ENCODE peak calls at places on chromosomes 11 and 22, in seven cellular contexts. One of them, this sample, is unnamed.

GRCh38 chr22:38874529-38875222 is 2.7 kb upstream of the CBX6 start:
- DNase-seq in IMR-90: no peak
- DNase-seq in body of pancreas: no peak
- DNase-seq in stomach: peak
- DNase-seq in endothelial cell of umbilical vein: no peak
- DNase-seq in esophagus squamous epithelium: no peak
- DNase-seq in HepG2: no peak
- DNase-seq in this sample: no peak

GRCh38 chr11:63985812-63986155 is 454 bp upstream of the OTUB1 start:
- DNase-seq in IMR-90: no peak
- DNase-seq in endothelial cell of umbilical vein: no peak
- DNase-seq in stomach: no peak
- DNase-seq in esophagus squamous epithelium: no peak
- DNase-seq in body of pancreas: no peak
- DNase-seq in HepG2: no peak
- DNase-seq in this sample: no peak

GRCh38 chr11:61577383-61578118 is 3.3 kb downstream of the SYT7 start:
- DNase-seq in esophagus squamous epithelium: no peak
- DNase-seq in body of pancreas: no peak
- DNase-seq in endothelial cell of umbilical vein: no peak
- DNase-seq in HepG2: peak
- DNase-seq in IMR-90: no peak
- DNase-seq in stomach: peak
- DNase-seq in this sample: peak

GRCh38 chr11:3671334-3672254 is at the start of gene CHRNA10:
- DNase-seq in HepG2: no peak
- DNase-seq in IMR-90: no peak
- DNase-seq in esophagus squamous epithelium: no peak
- DNase-seq in stomach: no peak
- DNase-seq in endothelial cell of umbilical vein: no peak
- DNase-seq in body of pancreas: no peak
- DNase-seq in this sample: no peak

GRCh38 chr11:115362997-115363396 is 141.2 kb downstream of the CADM1 start:
- DNase-seq in stomach: no peak
- DNase-seq in esophagus squamous epithelium: no peak
- DNase-seq in HepG2: no peak
- DNase-seq in endothelial cell of umbilical vein: no peak
- DNase-seq in body of pancreas: no peak
- DNase-seq in IMR-90: no peak
- DNase-seq in this sample: no peak

GRCh38 chr11:28049338-28050216 is 58.4 kb downstream of the KIF18A start:
- DNase-seq in HepG2: no peak
- DNase-seq in body of pancreas: no peak
- DNase-seq in stomach: no peak
- DNase-seq in esophagus squamous epithelium: no peak
- DNase-seq in IMR-90: peak
- DNase-seq in endothelial cell of umbilical vein: peak
- DNase-seq in this sample: no peak

GRCh38 chr11:130448416-130449068 is at the start of gene ADAMTS15:
- DNase-seq in IMR-90: peak
- DNase-seq in body of pancreas: peak
- DNase-seq in HepG2: peak
- DNase-seq in stomach: peak
- DNase-seq in esophagus squamous epithelium: no peak
- DNase-seq in endothelial cell of umbilical vein: peak
- DNase-seq in this sample: peak

GRCh38 chr11:73907191-73907590 is 30.4 kb downstream of the PAAF1 start:
- DNase-seq in esophagus squamous epithelium: no peak
- DNase-seq in HepG2: peak
- DNase-seq in body of pancreas: no peak
- DNase-seq in stomach: no peak
- DNase-seq in endothelial cell of umbilical vein: no peak
- DNase-seq in IMR-90: peak
- DNase-seq in this sample: no peak

GRCh38 chr11:92569717-92570116 is 345.1 kb downstream of the FAT3 start:
- DNase-seq in esophagus squamous epithelium: no peak
- DNase-seq in IMR-90: no peak
- DNase-seq in stomach: no peak
- DNase-seq in HepG2: no peak
- DNase-seq in body of pancreas: no peak
- DNase-seq in endothelial cell of umbilical vein: no peak
- DNase-seq in this sample: no peak

GRCh38 chr11:68038718-68039525 is at the start of gene TCIRG1:
- DNase-seq in HepG2: peak
- DNase-seq in stomach: peak
- DNase-seq in IMR-90: peak
- DNase-seq in esophagus squamous epithelium: no peak
- DNase-seq in endothelial cell of umbilical vein: peak
- DNase-seq in body of pancreas: peak
- DNase-seq in this sample: peak

GRCh38 chr11:126355926-126356897 is 726 bp downstream of the ST3GAL4 start:
- DNase-seq in HepG2: peak
- DNase-seq in body of pancreas: no peak
- DNase-seq in stomach: no peak
- DNase-seq in IMR-90: no peak
- DNase-seq in esophagus squamous epithelium: no peak
- DNase-seq in endothelial cell of umbilical vein: peak
- DNase-seq in this sample: no peak

GRCh38 chr22:45131749-45132148 is 32.0 kb upstream of the NUP50 start:
- DNase-seq in HepG2: no peak
- DNase-seq in IMR-90: no peak
- DNase-seq in stomach: no peak
- DNase-seq in esophagus squamous epithelium: no peak
- DNase-seq in endothelial cell of umbilical vein: no peak
- DNase-seq in body of pancreas: no peak
- DNase-seq in this sample: no peak

GRCh38 chr11:116692318-116693106 is 80.3 kb downstream of the BUD13 start:
- DNase-seq in IMR-90: no peak
- DNase-seq in esophagus squamous epithelium: no peak
- DNase-seq in endothelial cell of umbilical vein: no peak
- DNase-seq in body of pancreas: peak
- DNase-seq in stomach: no peak
- DNase-seq in HepG2: no peak
- DNase-seq in this sample: no peak

GRCh38 chr22:41917906-41918791 is 3.3 kb upstream of the SHISA8 start:
- DNase-seq in esophagus squamous epithelium: no peak
- DNase-seq in stomach: peak
- DNase-seq in IMR-90: peak
- DNase-seq in HepG2: no peak
- DNase-seq in body of pancreas: peak
- DNase-seq in endothelial cell of umbilical vein: peak
- DNase-seq in this sample: no peak

GRCh38 chr11:21723681-21724080 is 469.2 kb upstream of the ANO5 start:
- DNase-seq in body of pancreas: no peak
- DNase-seq in IMR-90: no peak
- DNase-seq in HepG2: no peak
- DNase-seq in endothelial cell of umbilical vein: no peak
- DNase-seq in stomach: no peak
- DNase-seq in esophagus squamous epithelium: no peak
- DNase-seq in this sample: no peak

GRCh38 chr22:45083659-45084305 is 74.0 kb upstream of the PHF21B start:
- DNase-seq in HepG2: no peak
- DNase-seq in IMR-90: peak
- DNase-seq in body of pancreas: no peak
- DNase-seq in endothelial cell of umbilical vein: no peak
- DNase-seq in esophagus squamous epithelium: no peak
- DNase-seq in stomach: no peak
- DNase-seq in this sample: no peak

GRCh38 chr11:9362393-9362863 is 22.0 kb upstream of the IPO7 start:
- DNase-seq in IMR-90: no peak
- DNase-seq in body of pancreas: no peak
- DNase-seq in HepG2: peak
- DNase-seq in stomach: no peak
- DNase-seq in endothelial cell of umbilical vein: no peak
- DNase-seq in esophagus squamous epithelium: no peak
- DNase-seq in this sample: peak

GRCh38 chr11:112281776-112282175 is 21.1 kb upstream of the PLET1 start:
- DNase-seq in body of pancreas: no peak
- DNase-seq in esophagus squamous epithelium: no peak
- DNase-seq in endothelial cell of umbilical vein: no peak
- DNase-seq in IMR-90: no peak
- DNase-seq in HepG2: no peak
- DNase-seq in stomach: no peak
- DNase-seq in this sample: no peak

GRCh38 chr11:14342906-14343305 is 16.1 kb downstream of the RRAS2 start:
- DNase-seq in HepG2: no peak
- DNase-seq in stomach: no peak
- DNase-seq in esophagus squamous epithelium: no peak
- DNase-seq in IMR-90: peak
- DNase-seq in endothelial cell of umbilical vein: no peak
- DNase-seq in body of pancreas: no peak
- DNase-seq in this sample: no peak

GRCh38 chr22:44942979-44943700 is 66.7 kb downstream of the PHF21B start:
- DNase-seq in stomach: no peak
- DNase-seq in body of pancreas: no peak
- DNase-seq in IMR-90: no peak
- DNase-seq in endothelial cell of umbilical vein: no peak
- DNase-seq in HepG2: no peak
- DNase-seq in esophagus squamous epithelium: no peak
- DNase-seq in this sample: no peak

GRCh38 chr11:124329787-124330478 is 9.9 kb upstream of the OR8D2 start:
- DNase-seq in endothelial cell of umbilical vein: peak
- DNase-seq in IMR-90: peak
- DNase-seq in HepG2: no peak
- DNase-seq in stomach: no peak
- DNase-seq in esophagus squamous epithelium: no peak
- DNase-seq in body of pancreas: no peak
- DNase-seq in this sample: no peak

GRCh38 chr11:69837791-69838190 is 18.6 kb upstream of the FGF3 start:
- DNase-seq in IMR-90: no peak
- DNase-seq in endothelial cell of umbilical vein: no peak
- DNase-seq in esophagus squamous epithelium: no peak
- DNase-seq in body of pancreas: no peak
- DNase-seq in stomach: no peak
- DNase-seq in HepG2: no peak
- DNase-seq in this sample: no peak

GRCh38 chr22:25110846-25111578 is 88.6 kb upstream of the CRYBB3 start:
- DNase-seq in stomach: peak
- DNase-seq in endothelial cell of umbilical vein: peak
- DNase-seq in body of pancreas: peak
- DNase-seq in esophagus squamous epithelium: no peak
- DNase-seq in HepG2: peak
- DNase-seq in IMR-90: peak
- DNase-seq in this sample: peak

GRCh38 chr22:25112538-25113253 is 87.0 kb upstream of the CRYBB3 start:
- DNase-seq in HepG2: peak
- DNase-seq in esophagus squamous epithelium: no peak
- DNase-seq in body of pancreas: peak
- DNase-seq in stomach: no peak
- DNase-seq in IMR-90: no peak
- DNase-seq in endothelial cell of umbilical vein: peak
- DNase-seq in this sample: no peak

GRCh38 chr22:25113316-25113721 is 86.3 kb upstream of the CRYBB3 start:
- DNase-seq in stomach: peak
- DNase-seq in endothelial cell of umbilical vein: peak
- DNase-seq in esophagus squamous epithelium: no peak
- DNase-seq in HepG2: no peak
- DNase-seq in IMR-90: no peak
- DNase-seq in body of pancreas: peak
- DNase-seq in this sample: no peak

GRCh38 chr22:25110596-25110845 is 89.1 kb upstream of the CRYBB3 start:
- DNase-seq in body of pancreas: no peak
- DNase-seq in IMR-90: no peak
- DNase-seq in esophagus squamous epithelium: no peak
- DNase-seq in endothelial cell of umbilical vein: no peak
- DNase-seq in HepG2: no peak
- DNase-seq in stomach: no peak
- DNase-seq in this sample: no peak

GRCh38 chr22:25111579-25112517 is 87.8 kb upstream of the CRYBB3 start:
- DNase-seq in IMR-90: no peak
- DNase-seq in stomach: peak
- DNase-seq in body of pancreas: peak
- DNase-seq in endothelial cell of umbilical vein: peak
- DNase-seq in HepG2: no peak
- DNase-seq in esophagus squamous epithelium: no peak
- DNase-seq in this sample: peak
- H3K27ac ChIP-seq in IMR-90: no peak
- H3K27ac ChIP-seq in stomach: peak
- H3K27ac ChIP-seq in body of pancreas: peak
- H3K27ac ChIP-seq in endothelial cell of umbilical vein: peak
- H3K27ac ChIP-seq in HepG2: peak
- H3K27ac ChIP-seq in esophagus squamous epithelium: peak
- H3K27ac ChIP-seq in this sample: no peak

DNA sequence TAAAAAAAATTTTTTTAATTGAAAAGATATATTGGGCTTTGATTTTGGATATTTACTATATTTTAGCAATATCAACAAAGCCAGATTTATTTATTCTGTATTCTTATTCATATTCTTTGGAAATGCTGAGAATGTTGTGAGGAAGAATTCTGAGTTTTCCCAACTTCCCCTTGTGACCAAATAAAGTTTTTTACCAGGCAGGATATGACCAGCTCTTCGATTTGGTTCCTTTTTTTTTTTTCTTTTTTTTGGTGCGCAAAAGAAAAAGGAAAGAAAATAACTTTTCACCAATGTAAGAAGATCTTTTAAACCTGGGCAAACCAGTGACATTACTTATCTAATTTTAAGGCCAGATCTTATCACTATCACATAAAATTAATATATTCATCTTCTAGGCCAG is 12.9 kb downstream of the TCP11L1 start:
- DNase-seq in IMR-90: no peak
- DNase-seq in stomach: no peak
- DNase-seq in endothelial cell of umbilical vein: no peak
- DNase-seq in HepG2: no peak
- DNase-seq in esophagus squamous epithelium: no peak
- DNase-seq in body of pancreas: no peak
- DNase-seq in this sample: no peak
- TF ChIP-seq CTCF in IMR-90: no peak
- TF ChIP-seq CTCF in stomach: no peak
- TF ChIP-seq CTCF in endothelial cell of umbilical vein: no peak
- TF ChIP-seq CTCF in HepG2: no peak
- TF ChIP-seq CTCF in esophagus squamous epithelium: no peak
- TF ChIP-seq CTCF in body of pancreas: no peak
- TF ChIP-seq CTCF in this sample: no peak

GRCh38 chr11:59173964-59174663 is 2.2 kb downstream of the DTX4 start:
- DNase-seq in stomach: peak
- DNase-seq in endothelial cell of umbilical vein: no peak
- DNase-seq in IMR-90: peak
- DNase-seq in body of pancreas: peak
- DNase-seq in esophagus squamous epithelium: no peak
- DNase-seq in HepG2: peak
- DNase-seq in this sample: no peak
- TF ChIP-seq POLR2A in stomach: no peak
- TF ChIP-seq POLR2A in endothelial cell of umbilical vein: no peak
- TF ChIP-seq POLR2A in IMR-90: no peak
- TF ChIP-seq POLR2A in body of pancreas: peak
- TF ChIP-seq POLR2A in esophagus squamous epithelium: no peak
- TF ChIP-seq POLR2A in HepG2: no peak
- TF ChIP-seq POLR2A in this sample: no peak

DNA sequence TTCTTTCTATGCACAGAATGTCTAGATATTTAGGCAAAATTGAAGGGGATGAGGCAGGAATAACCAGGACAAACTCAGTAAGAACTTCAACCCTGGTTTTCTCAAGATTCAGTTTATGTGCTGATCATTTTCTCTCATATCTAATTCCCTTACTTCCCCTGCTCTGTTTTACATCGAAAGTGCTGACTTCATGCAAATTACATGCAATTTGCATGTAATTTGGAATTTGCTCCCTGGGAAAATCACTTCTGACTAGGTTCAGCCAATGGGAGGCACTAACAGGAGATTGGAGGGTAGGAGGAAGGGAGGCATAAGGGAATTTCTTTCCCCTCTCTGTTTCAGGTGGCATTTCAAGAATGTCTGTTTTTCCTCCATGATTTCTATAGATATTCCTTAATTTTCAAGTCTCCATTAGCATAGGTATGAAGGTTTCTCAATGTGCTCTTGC is 363.3 kb upstream of the CCDC90B start:
- DNase-seq in HepG2: no peak
- DNase-seq in body of pancreas: no peak
- DNase-seq in endothelial cell of umbilical vein: no peak
- DNase-seq in esophagus squamous epithelium: no peak
- DNase-seq in IMR-90: no peak
- DNase-seq in stomach: no peak
- DNase-seq in this sample: no peak
- H3K27ac ChIP-seq in HepG2: no peak
- H3K27ac ChIP-seq in body of pancreas: no peak
- H3K27ac ChIP-seq in endothelial cell of umbilical vein: no peak
- H3K27ac ChIP-seq in esophagus squamous epithelium: no peak
- H3K27ac ChIP-seq in IMR-90: no peak
- H3K27ac ChIP-seq in stomach: no peak
- H3K27ac ChIP-seq in this sample: no peak

This sample was measured in testis.